ENCODE peak calls at places on chromosome 10, in eight cellular contexts. P is thoracic aorta, D is omental fat pad, C is AG10803, T is choroid plexus epithelial cell, H is coronary artery, Y is Peyer's patch, V is SK-N-SH. A is an unnamed sample.

GRCh38 chr10:100683545-100684127 is 61.7 kb upstream of the PAX2 start:
- DNase-seq in P (no peak), D (no peak), C (no peak), T (no peak), H (no peak), Y (no peak), V (peak), A (no peak)

GRCh38 chr10:122495406-122496340 is 34.3 kb downstream of the HTRA1 start:
- DNase-seq in P (no peak), D (no peak), C (peak), T (peak), H (no peak), Y (no peak), V (no peak), A (no peak)

GRCh38 chr10:84296071-84296981 is 32.1 kb upstream of the CCSER2 start:
- DNase-seq in P (no peak), D (no peak), C (peak), T (peak), H (no peak), Y (no peak), V (no peak), A (no peak)

GRCh38 chr10:128369101-128369650 is 243.0 kb upstream of the MKI67 start:
- DNase-seq in P (no peak), D (no peak), C (no peak), T (no peak), H (no peak), Y (no peak), V (no peak), A (no peak)

GRCh38 chr10:46299267-46299530 is 12.4 kb downstream of the ANTXRL start:
- DNase-seq in P (no peak), D (no peak), C (no peak), T (no peak), H (no peak), Y (no peak), V (no peak), A (no peak)

GRCh38 chr10:68471586-68472408 is at the start of gene DNA2:
- DNase-seq in P (no peak), D (peak), C (peak), T (peak), H (no peak), Y (peak), V (peak), A (peak)

GRCh38 chr10:68327889-68328786 is 3.7 kb upstream of the HNRNPH3 start:
- DNase-seq in P (no peak), D (no peak), C (peak), T (peak), H (no peak), Y (no peak), V (peak), A (no peak)

GRCh38 chr10:35271086-35271834 is 65.0 kb upstream of the CCNY start:
- DNase-seq in P (no peak), D (no peak), C (no peak), T (no peak), H (no peak), Y (no peak), V (no peak), A (no peak)

GRCh38 chr10:92590623-92591549 is 2.0 kb upstream of the KIF11 start:
- DNase-seq in P (no peak), D (no peak), C (peak), T (peak), H (no peak), Y (peak), V (peak), A (no peak)

GRCh38 chr10:24857001-24857695 is 95.3 kb downstream of the PRTFDC1 start:
- DNase-seq in P (no peak), D (no peak), C (no peak), T (no peak), H (no peak), Y (no peak), V (no peak), A (no peak)

GRCh38 chr10:103820101-103821062 is 35.0 kb downstream of the SH3PXD2A start:
- DNase-seq in P (no peak), D (no peak), C (peak), T (peak), H (no peak), Y (peak), V (peak), A (no peak)

GRCh38 chr10:19889279-19889678 is 73.0 kb downstream of the PLXDC2 start:
- DNase-seq in P (no peak), D (no peak), C (no peak), T (no peak), H (no peak), Y (no peak), V (no peak), A (no peak)

GRCh38 chr10:60732240-60733188 is 45.8 kb upstream of the CDK1 start:
- DNase-seq in P (no peak), D (no peak), C (no peak), T (no peak), H (no peak), Y (peak), V (no peak), A (peak)

GRCh38 chr10:89966211-89966610 is 264.8 kb downstream of the KIF20B start:
- DNase-seq in P (no peak), D (no peak), C (no peak), T (no peak), H (no peak), Y (no peak), V (no peak), A (no peak)

GRCh38 chr10:96493254-96493653 is 20.5 kb downstream of the TLL2 start:
- DNase-seq in P (no peak), D (no peak), C (no peak), T (no peak), H (no peak), Y (no peak), V (no peak), A (no peak)

GRCh38 chr10:20551761-20552160 is 345.4 kb downstream of the NEBL start:
- DNase-seq in P (no peak), D (no peak), C (no peak), T (no peak), H (no peak), Y (no peak), V (no peak), A (no peak)

GRCh38 chr10:69801434-69802315 is at the start of gene COL13A1:
- DNase-seq in P (peak), D (no peak), C (peak), T (peak), H (no peak), Y (no peak), V (peak), A (peak)

GRCh38 chr10:43135064-43135463 is 3.2 kb upstream of the CSGALNACT2 start:
- DNase-seq in P (no peak), D (no peak), C (no peak), T (no peak), H (no peak), Y (no peak), V (no peak), A (no peak)

GRCh38 chr10:15588635-15589081 is 131.1 kb downstream of the ITGA8 start:
- DNase-seq in P (no peak), D (no peak), C (peak), T (no peak), H (no peak), Y (no peak), V (no peak), A (no peak)

GRCh38 chr10:20616056-20616671 is 280.9 kb downstream of the NEBL start:
- DNase-seq in P (no peak), D (no peak), C (no peak), T (no peak), H (no peak), Y (no peak), V (no peak), A (no peak)

GRCh38 chr10:60089095-60089494 is 182.7 kb upstream of the CCDC6 start:
- DNase-seq in P (no peak), D (no peak), C (no peak), T (no peak), H (no peak), Y (no peak), V (no peak), A (no peak)

GRCh38 chr10:30775779-30776591 is 146.4 kb upstream of the LYZL2 start:
- DNase-seq in P (no peak), D (no peak), C (peak), T (peak), H (no peak), Y (no peak), V (no peak), A (no peak)

GRCh38 chr10:118776960-118777359 is 22.2 kb upstream of the CACUL1 start:
- DNase-seq in P (no peak), D (no peak), C (no peak), T (no peak), H (no peak), Y (no peak), V (no peak), A (no peak)

GRCh38 chr10:102493771-102494170 is 8.7 kb downstream of the ACTR1A start:
- DNase-seq in P (no peak), D (no peak), C (no peak), T (no peak), H (no peak), Y (no peak), V (no peak), A (no peak)

GRCh38 chr10:15084502-15084922 is 4.1 kb downstream of the ACBD7 start:
- DNase-seq in P (no peak), D (no peak), C (peak), T (peak), H (no peak), Y (peak), V (no peak), A (no peak)

GRCh38 chr10:128803790-128804189 is 663.3 kb upstream of the MGMT start:
- DNase-seq in P (no peak), D (no peak), C (no peak), T (no peak), H (no peak), Y (no peak), V (no peak), A (peak)

GRCh38 chr10:114780610-114781184 is 40.9 kb upstream of the FHIP2A start:
- DNase-seq in P (no peak), D (no peak), C (no peak), T (no peak), H (no peak), Y (no peak), V (no peak), A (no peak)

GRCh38 chr10:5947471-5948207 is 29.7 kb downstream of the IL15RA start:
- DNase-seq in P (no peak), D (no peak), C (no peak), T (no peak), H (no peak), Y (no peak), V (peak), A (no peak)

GRCh38 chr10:79189853-79190435 is 121.2 kb downstream of the ZMIZ1 start:
- DNase-seq in P (no peak), D (no peak), C (no peak), T (no peak), H (no peak), Y (no peak), V (no peak), A (no peak)

GRCh38 chr10:21953585-21954057 is 49.9 kb downstream of the DNAJC1 start:
- DNase-seq in P (no peak), D (no peak), C (peak), T (peak), H (no peak), Y (no peak), V (peak), A (no peak)

GRCh38 chr10:15624405-15625191 is 95.1 kb downstream of the ITGA8 start:
- DNase-seq in P (no peak), D (no peak), C (peak), T (peak), H (peak), Y (no peak), V (no peak), A (no peak)

GRCh38 chr10:132296671-132297443 is 10.9 kb downstream of the STK32C start:
- DNase-seq in P (no peak), D (no peak), C (no peak), T (no peak), H (peak), Y (peak), V (peak), A (no peak)

GRCh38 chr10:6912929-6913328 is 332.9 kb upstream of the PRKCQ start:
- DNase-seq in P (no peak), D (no peak), C (no peak), T (no peak), H (no peak), Y (no peak), V (no peak), A (no peak)

GRCh38 chr10:104638861-104639594 is 2.1 kb upstream of the SORCS3 start:
- DNase-seq in P (no peak), D (no peak), C (no peak), T (no peak), H (no peak), Y (no peak), V (peak), A (peak)

GRCh38 chr10:94186722-94187121 is 176.0 kb downstream of the NOC3L start:
- DNase-seq in P (no peak), D (no peak), C (no peak), T (no peak), H (no peak), Y (no peak), V (peak), A (no peak)

GRCh38 chr10:102565793-102566192 is 62.0 kb downstream of the SUFU start:
- DNase-seq in P (no peak), D (no peak), C (no peak), T (no peak), H (no peak), Y (no peak), V (no peak), A (no peak)

GRCh38 chr10:97854735-97855134 is 5.1 kb downstream of the GOLGA7B start:
- DNase-seq in P (no peak), D (no peak), C (no peak), T (no peak), H (no peak), Y (no peak), V (no peak), A (no peak)

GRCh38 chr10:131820626-131821025 is 80.2 kb upstream of the PPP2R2D start:
- DNase-seq in P (no peak), D (no peak), C (no peak), T (no peak), H (peak), Y (no peak), V (no peak), A (no peak)

GRCh38 chr10:8269976-8270375 is 215.5 kb downstream of the GATA3 start:
- DNase-seq in P (no peak), D (no peak), C (no peak), T (no peak), H (no peak), Y (no peak), V (no peak), A (no peak)

DNA sequence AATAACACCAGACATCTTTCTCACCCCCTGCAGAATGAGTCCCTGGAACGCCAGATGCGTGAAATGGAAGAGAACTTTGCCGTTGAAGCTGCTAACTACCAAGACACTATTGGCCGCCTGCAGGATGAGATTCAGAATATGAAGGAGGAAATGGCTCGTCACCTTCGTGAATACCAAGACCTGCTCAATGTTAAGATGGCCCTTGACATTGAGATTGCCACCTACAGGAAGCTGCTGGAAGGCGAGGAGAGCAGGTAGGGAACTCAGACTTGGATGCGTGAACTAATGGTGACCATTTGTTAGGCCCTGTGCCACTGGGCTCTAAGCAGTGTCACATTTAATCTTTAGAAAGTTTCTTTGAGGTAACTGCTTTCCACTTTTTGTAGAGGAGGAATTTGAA is 7.1 kb downstream of the VIM start:
- DNase-seq in P (no peak), D (no peak), C (peak), T (no peak), H (no peak), Y (no peak), V (no peak), A (no peak)
- TF ChIP-seq CTCF in P (peak), D (no peak), C (peak), T (peak), H (no peak), Y (no peak), V (peak), A (peak)

DNA sequence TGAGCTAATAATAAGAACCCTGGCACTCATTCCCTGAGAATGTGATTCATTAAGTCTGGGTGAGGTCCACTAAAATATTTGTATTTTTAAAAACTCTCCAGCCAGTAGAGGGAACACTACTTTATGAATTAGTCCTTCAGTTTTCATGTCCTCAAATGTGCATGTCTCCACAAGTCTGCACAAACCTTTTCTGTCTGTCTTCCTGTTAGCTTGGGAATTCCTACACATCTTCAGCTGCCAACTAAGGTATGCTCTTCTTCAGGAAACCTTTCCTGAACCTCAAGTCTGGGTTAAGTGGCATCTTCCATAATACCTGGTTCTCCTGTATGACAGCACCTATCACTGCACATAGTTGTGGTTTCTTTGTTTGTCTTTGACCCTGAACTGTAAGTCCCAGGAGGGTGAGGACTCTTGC is 119.6 kb upstream of the MKX start:
- DNase-seq in P (no peak), D (no peak), C (peak), T (peak), H (no peak), Y (no peak), V (no peak), A (no peak)
- TF ChIP-seq CTCF in P (no peak), D (no peak), C (peak), T (no peak), H (no peak), Y (no peak), V (no peak), A (no peak)

GRCh38 chr10:75962395-75963061 is 531.1 kb downstream of the LRMDA start:
- DNase-seq in P (no peak), D (no peak), C (no peak), T (no peak), H (no peak), Y (no peak), V (no peak), A (no peak)
- TF ChIP-seq CTCF in P (no peak), D (no peak), C (no peak), T (no peak), H (no peak), Y (no peak), V (no peak), A (no peak)

GRCh38 chr10:72243822-72244437 is 27.9 kb upstream of the ASCC1 start:
- DNase-seq in P (no peak), D (no peak), C (peak), T (peak), H (peak), Y (peak), V (no peak), A (no peak)
- TF ChIP-seq CTCF in P (peak), D (no peak), C (peak), T (peak), H (no peak), Y (peak), V (no peak), A (peak)

GRCh38 chr10:49645417-49646255 is 31.8 kb downstream of the CHAT start:
- DNase-seq in P (no peak), D (no peak), C (no peak), T (no peak), H (peak), Y (peak), V (no peak), A (no peak)
- TF ChIP-seq CTCF in P (no peak), D (no peak), C (no peak), T (no peak), H (no peak), Y (no peak), V (no peak), A (no peak)

DNA sequence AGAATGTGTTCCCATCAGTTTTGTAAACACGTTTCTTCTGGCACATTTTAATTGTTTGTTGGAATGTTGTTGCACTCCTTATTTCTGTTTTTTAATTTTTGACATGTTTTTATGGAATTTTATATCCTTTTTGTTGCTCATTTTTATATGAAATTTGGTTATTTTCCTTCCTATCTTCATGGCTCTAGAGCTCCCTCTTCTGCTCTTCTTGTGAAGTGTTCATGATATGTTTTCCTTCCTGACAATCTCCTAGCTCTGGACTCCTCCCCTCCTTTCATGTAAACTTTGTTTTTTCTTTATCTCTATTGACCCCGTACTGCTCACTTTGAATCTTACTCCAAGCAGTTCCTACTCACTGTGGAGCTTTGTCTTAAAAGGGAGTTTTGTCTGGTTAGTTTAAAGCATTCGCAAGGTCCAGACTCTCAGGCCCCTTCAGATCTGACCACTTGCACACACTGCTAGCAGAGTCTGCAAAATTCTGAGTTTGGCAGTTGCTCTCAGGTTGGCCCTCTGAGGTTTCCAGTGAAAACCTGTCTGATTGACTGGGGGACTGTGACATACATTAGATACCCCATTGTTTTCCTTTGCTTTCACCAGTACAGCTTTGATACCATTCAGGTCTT is 149.4 kb downstream of the XPNPEP1 start:
- DNase-seq in P (no peak), D (no peak), C (peak), T (peak), H (no peak), Y (no peak), V (peak), A (no peak)
- TF ChIP-seq CTCF in P (peak), D (no peak), C (peak), T (peak), H (no peak), Y (peak), V (peak), A (peak)

DNA sequence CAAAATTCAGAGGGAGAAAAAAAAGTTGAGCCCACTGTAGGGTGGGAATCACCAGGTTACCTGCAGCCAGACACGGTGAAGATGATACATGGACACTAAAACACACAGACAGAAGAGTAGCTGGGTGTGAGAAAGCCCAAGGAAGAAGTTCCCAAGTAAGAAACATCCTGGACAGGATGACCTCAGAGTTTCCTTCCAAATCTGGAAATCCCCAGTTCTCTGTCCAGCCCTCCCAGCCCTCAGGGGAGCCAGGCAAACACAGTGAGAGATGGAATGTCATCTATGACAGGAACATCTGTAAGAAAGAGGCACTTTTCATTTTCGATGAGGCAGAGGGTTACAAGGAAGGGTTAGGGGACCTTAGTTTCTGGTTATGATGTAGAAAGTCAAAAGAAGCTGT is 125.1 kb upstream of the LYZL1 start:
- DNase-seq in P (no peak), D (no peak), C (peak), T (peak), H (no peak), Y (no peak), V (no peak), A (no peak)
- TF ChIP-seq CTCF in P (no peak), D (no peak), C (no peak), T (no peak), H (no peak), Y (no peak), V (no peak), A (no peak)

A was measured in type B pancreatic cell.